ENCODE peak calls at places on chromosomes 4 and X, in eight cellular contexts. One of them, this sample, is unnamed.

GRCh38 chr4:22987861-22988260 is 295.1 kb downstream of the GBA3 start:
- DNase-seq in NCI-H1092: no peak
- DNase-seq in HT1080: peak; percentile 69
- DNase-seq in lower lobe of right lung: no peak
- DNase-seq in GM03348: peak; percentile 34
- DNase-seq in SW480: no peak
- DNase-seq in A172: peak; percentile 81
- DNase-seq in activated T-cell treated with anti-CD3 and anti-CD28 coated beads for 1 hour: no peak
- DNase-seq in this sample: no peak

GRCh38 chr4:13368262-13368661 is 115.9 kb downstream of the RAB28 start:
- DNase-seq in NCI-H1092: no peak
- DNase-seq in HT1080: no peak
- DNase-seq in lower lobe of right lung: no peak
- DNase-seq in GM03348: no peak
- DNase-seq in SW480: no peak
- DNase-seq in A172: no peak
- DNase-seq in activated T-cell treated with anti-CD3 and anti-CD28 coated beads for 1 hour: no peak
- DNase-seq in this sample: no peak

GRCh38 chr4:147492761-147493160 is 11.9 kb downstream of the EDNRA start:
- DNase-seq in NCI-H1092: no peak
- DNase-seq in HT1080: no peak
- DNase-seq in lower lobe of right lung: no peak
- DNase-seq in GM03348: no peak
- DNase-seq in SW480: no peak
- DNase-seq in A172: no peak
- DNase-seq in activated T-cell treated with anti-CD3 and anti-CD28 coated beads for 1 hour: no peak
- DNase-seq in this sample: no peak

GRCh38 chr4:116099596-116099995 is 985.8 kb downstream of the TRAM1L1 start:
- DNase-seq in NCI-H1092: no peak
- DNase-seq in HT1080: peak; percentile 46
- DNase-seq in lower lobe of right lung: no peak
- DNase-seq in GM03348: no peak
- DNase-seq in SW480: no peak
- DNase-seq in A172: peak; percentile 7
- DNase-seq in activated T-cell treated with anti-CD3 and anti-CD28 coated beads for 1 hour: no peak
- DNase-seq in this sample: no peak

GRCh38 chr4:14125375-14126129 is 498.0 kb upstream of the BOD1L1 start:
- DNase-seq in NCI-H1092: no peak
- DNase-seq in HT1080: no peak
- DNase-seq in lower lobe of right lung: no peak
- DNase-seq in GM03348: no peak
- DNase-seq in SW480: no peak
- DNase-seq in A172: no peak
- DNase-seq in activated T-cell treated with anti-CD3 and anti-CD28 coated beads for 1 hour: no peak
- DNase-seq in this sample: no peak

GRCh38 chr4:169253087-169253675 is 17.6 kb downstream of the SH3RF1 start:
- DNase-seq in NCI-H1092: no peak
- DNase-seq in HT1080: no peak
- DNase-seq in lower lobe of right lung: no peak
- DNase-seq in GM03348: no peak
- DNase-seq in SW480: peak; percentile 26
- DNase-seq in A172: no peak
- DNase-seq in activated T-cell treated with anti-CD3 and anti-CD28 coated beads for 1 hour: no peak
- DNase-seq in this sample: no peak

GRCh38 chr4:100489316-100489715 is 28.5 kb downstream of the EMCN start:
- DNase-seq in NCI-H1092: no peak
- DNase-seq in HT1080: no peak
- DNase-seq in lower lobe of right lung: no peak
- DNase-seq in GM03348: no peak
- DNase-seq in SW480: no peak
- DNase-seq in A172: no peak
- DNase-seq in activated T-cell treated with anti-CD3 and anti-CD28 coated beads for 1 hour: no peak
- DNase-seq in this sample: no peak

GRCh38 chr4:17142232-17142711 is 243.8 kb upstream of the LDB2 start:
- DNase-seq in NCI-H1092: no peak
- DNase-seq in HT1080: peak; percentile 100
- DNase-seq in lower lobe of right lung: no peak
- DNase-seq in GM03348: peak; percentile 83
- DNase-seq in SW480: peak; percentile 64
- DNase-seq in A172: no peak
- DNase-seq in activated T-cell treated with anti-CD3 and anti-CD28 coated beads for 1 hour: no peak
- DNase-seq in this sample: no peak

GRCh38 chr4:22670953-22671352 is 21.8 kb upstream of the GBA3 start:
- DNase-seq in NCI-H1092: no peak
- DNase-seq in HT1080: no peak
- DNase-seq in lower lobe of right lung: no peak
- DNase-seq in GM03348: no peak
- DNase-seq in SW480: no peak
- DNase-seq in A172: peak; percentile 10
- DNase-seq in activated T-cell treated with anti-CD3 and anti-CD28 coated beads for 1 hour: no peak
- DNase-seq in this sample: no peak

GRCh38 chrX:56661193-56661592 is 67.8 kb upstream of the NBDY start:
- DNase-seq in NCI-H1092: no peak
- DNase-seq in HT1080: no peak
- DNase-seq in lower lobe of right lung: no peak
- DNase-seq in GM03348: no peak
- DNase-seq in SW480: no peak
- DNase-seq in A172: no peak
- DNase-seq in activated T-cell treated with anti-CD3 and anti-CD28 coated beads for 1 hour: no peak
- DNase-seq in this sample: no peak

GRCh38 chr4:82287720-82288119 is 86.1 kb downstream of the HNRNPD start:
- DNase-seq in NCI-H1092: no peak
- DNase-seq in HT1080: no peak
- DNase-seq in lower lobe of right lung: no peak
- DNase-seq in GM03348: no peak
- DNase-seq in SW480: peak; percentile 25
- DNase-seq in A172: no peak
- DNase-seq in activated T-cell treated with anti-CD3 and anti-CD28 coated beads for 1 hour: no peak
- DNase-seq in this sample: no peak

This sample was measured in memory B cell.